ENCODE peak calls at places on chromosomes 2 and 18, in ten cellular contexts. F is upper lobe of left lung; A is stimulated activated CD4-positive, alpha-beta T cell treated with anti-CD3 and anti-CD28 coated beads, Interleukin-2, amount 100 ng/mL, for 24 hours; G is GM03348; V is SJSA1; W is GM19239; Y is smooth muscle cell of the brain vasculature; C is naive thymus-derived CD4-positive, alpha-beta T cell; Q is astrocyte of the spinal cord; S is NAMALWA. L is an unnamed sample.
A peak's percentile ranks its signal among the peaks of the same experiment; 100 is the strongest.

GRCh38 chr2:206430452-206430851 is 12.9 kb upstream of the ADAM23 start:
- DNase-seq in F (no peak), A (no peak), G (no peak), V (no peak), W (no peak), Y (no peak), C (no peak), Q (no peak), S (no peak), L (no peak)

GRCh38 chr2:35846-36245 is 10.5 kb downstream of the FAM110C start:
- DNase-seq in F (peak; percentile 87), A (no peak), G (no peak), V (no peak), W (no peak), Y (no peak), C (no peak), Q (no peak), S (no peak), L (no peak)

GRCh38 chr2:172972005-172972619 is 103.5 kb upstream of the MAP3K20 start:
- DNase-seq in F (peak; percentile 66), A (peak; percentile 57), G (peak; percentile 80), V (no peak), W (peak; percentile 26), Y (no peak), C (no peak), Q (peak; percentile 25), S (peak; percentile 76), L (peak; percentile 44)

GRCh38 chr2:31113765-31114164 is 24.5 kb downstream of the GALNT14 start:
- DNase-seq in F (no peak), A (no peak), G (no peak), V (no peak), W (no peak), Y (no peak), C (no peak), Q (no peak), S (no peak), L (no peak)

GRCh38 chr2:217625475-217626245 is 377.1 kb downstream of the TNS1 start:
- DNase-seq in F (no peak), A (no peak), G (peak; percentile 80), V (no peak), W (no peak), Y (no peak), C (no peak), Q (peak; percentile 6), S (no peak), L (no peak)

GRCh38 chr2:157055660-157056199 is 201.8 kb upstream of the GALNT5 start:
- DNase-seq in F (no peak), A (no peak), G (peak; percentile 12), V (no peak), W (no peak), Y (peak; percentile 28), C (no peak), Q (peak; percentile 71), S (peak; percentile 28), L (no peak)

GRCh38 chr2:56376699-56377665 is 193.2 kb downstream of the CCDC85A start:
- DNase-seq in F (no peak), A (no peak), G (peak; percentile 67), V (no peak), W (no peak), Y (no peak), C (no peak), Q (peak; percentile 1), S (no peak), L (no peak)

GRCh38 chr2:239266779-239267410 is 133.9 kb downstream of the HDAC4 start:
- DNase-seq in F (no peak), A (no peak), G (no peak), V (peak; percentile 32), W (no peak), Y (no peak), C (peak; percentile 32), Q (no peak), S (peak; percentile 41), L (no peak)

GRCh38 chr18:73318732-73319479 is 451.1 kb upstream of the NETO1 start:
- DNase-seq in F (no peak), A (no peak), G (no peak), V (no peak), W (no peak), Y (no peak), C (no peak), Q (no peak), S (no peak), L (no peak)

GRCh38 chr2:211055438-211055837 is 499.0 kb downstream of the CPS1 start:
- DNase-seq in F (no peak), A (no peak), G (no peak), V (no peak), W (no peak), Y (no peak), C (no peak), Q (no peak), S (no peak), L (no peak)

GRCh38 chr2:95379616-95379925 is 22.9 kb upstream of the FAHD2A start:
- DNase-seq in F (no peak), A (no peak), G (no peak), V (no peak), W (no peak), Y (no peak), C (no peak), Q (no peak), S (peak; percentile 62), L (no peak)

GRCh38 chr2:151063271-151063670 is 198.4 kb downstream of the RBM43 start:
- DNase-seq in F (no peak), A (no peak), G (peak; percentile 74), V (no peak), W (no peak), Y (no peak), C (no peak), Q (peak; percentile 30), S (no peak), L (no peak)

GRCh38 chr18:27696148-27696547 is 480.8 kb downstream of the CDH2 start:
- DNase-seq in F (no peak), A (no peak), G (no peak), V (no peak), W (no peak), Y (no peak), C (no peak), Q (no peak), S (no peak), L (no peak)

GRCh38 chr2:186995092-186995491 is 146.1 kb upstream of the ZSWIM2 start:
- DNase-seq in F (no peak), A (no peak), G (no peak), V (no peak), W (no peak), Y (peak; percentile 36), C (no peak), Q (peak; percentile 86), S (no peak), L (no peak)

GRCh38 chr2:141554810-141555209 is 576.0 kb downstream of the LRP1B start:
- DNase-seq in F (no peak), A (no peak), G (no peak), V (no peak), W (no peak), Y (no peak), C (no peak), Q (peak; percentile 63), S (peak; percentile 56), L (no peak)

GRCh38 chr2:180540761-180541160 is 439.6 kb upstream of the UBE2E3 start:
- DNase-seq in F (no peak), A (no peak), G (no peak), V (no peak), W (no peak), Y (no peak), C (no peak), Q (peak; percentile 85), S (no peak), L (no peak)

GRCh38 chr2:173589604-173590277 is 235.1 kb downstream of the CDCA7 start:
- DNase-seq in F (peak; percentile 45), A (no peak), G (no peak), V (no peak), W (no peak), Y (peak; percentile 23), C (no peak), Q (no peak), S (no peak), L (no peak)

GRCh38 chr18:9849407-9849961 is 36.3 kb upstream of the TXNDC2 start:
- DNase-seq in F (peak; percentile 93), A (no peak), G (no peak), V (no peak), W (no peak), Y (no peak), C (no peak), Q (no peak), S (no peak), L (no peak)

GRCh38 chr2:46924608-46925007 is 9.0 kb upstream of the MCFD2 start:
- DNase-seq in F (peak; percentile 3), A (no peak), G (no peak), V (no peak), W (no peak), Y (no peak), C (no peak), Q (no peak), S (no peak), L (no peak)

GRCh38 chr2:221529943-221530652 is 42.0 kb downstream of the EPHA4 start:
- DNase-seq in F (no peak), A (no peak), G (peak; percentile 62), V (no peak), W (no peak), Y (peak; percentile 43), C (no peak), Q (peak; percentile 77), S (no peak), L (no peak)